ENCODE peak calls at places on chromosomes 11 and 22, in nine cellular contexts. C is sigmoid colon, N is stomach, R is A549, Z is transverse colon, B is suprapubic skin, P is SK-N-SH, E is ovary, X is upper lobe of left lung. M is an unnamed sample.
A peak's percentile ranks its signal among the peaks of the same experiment; 100 is the strongest.

GRCh38 chr11:69651834-69652620 is 11.1 kb downstream of the CCND1 start:
- DNase-seq in C (no peak), B (no peak), N (no peak), X (no peak), Z (no peak), P (no peak), E (no peak), R (no peak), M (no peak)

GRCh38 chr11:2929511-2929879 is 275 bp upstream of the PHLDA2 start:
- DNase-seq in R (peak; percentile 89), E (no peak), C (peak; percentile 72), Z (peak; percentile 88), P (peak; percentile 69), X (peak; percentile 84), B (no peak), N (peak; percentile 84), M (no peak)

GRCh38 chr11:8261921-8262551 is 1.6 kb downstream of the LMO1 start:
- DNase-seq in E (no peak), B (peak; percentile 74), Z (no peak), N (peak; percentile 21), X (peak; percentile 10), P (peak; percentile 56), R (no peak), C (peak; percentile 51), M (no peak)

GRCh38 chr11:126888126-126888712 is 112.4 kb downstream of the KIRREL3 start:
- DNase-seq in B (no peak), C (no peak), X (no peak), R (no peak), N (no peak), Z (no peak), P (no peak), E (no peak), M (no peak)

GRCh38 chr11:70545626-70545945 is 147.3 kb downstream of the CTTN start:
- DNase-seq in Z (no peak), P (no peak), N (no peak), C (no peak), E (no peak), R (no peak), X (no peak), B (no peak), M (no peak)

GRCh38 chr11:46112961-46113617 is 8.2 kb downstream of the PHF21A start:
- DNase-seq in B (no peak), X (peak; percentile 39), Z (no peak), R (peak; percentile 74), N (no peak), E (no peak), C (no peak), P (peak; percentile 64), M (no peak)

GRCh38 chr22:48491451-48491941 is 1336.2 kb downstream of the BRD1 start:
- DNase-seq in P (no peak), R (peak; percentile 30), E (no peak), C (peak; percentile 55), X (no peak), Z (no peak), B (no peak), N (no peak), M (no peak)

GRCh38 chr11:113114452-113115027 is 153.3 kb downstream of the NCAM1 start:
- DNase-seq in C (peak; percentile 71), P (peak; percentile 49), R (no peak), E (peak; percentile 64), X (peak; percentile 31), B (no peak), N (peak; percentile 80), Z (peak; percentile 27), M (no peak)

GRCh38 chr11:19664896-19665548 is 47.6 kb upstream of the NAV2 start:
- DNase-seq in X (peak; percentile 60), Z (no peak), P (no peak), E (no peak), N (no peak), C (no peak), R (no peak), B (peak; percentile 65), M (no peak)

GRCh38 chr11:1341928-1342524 is 32.6 kb upstream of the TOLLIP start:
- DNase-seq in Z (no peak), E (no peak), X (no peak), C (peak; percentile 50), P (no peak), R (peak; percentile 17), N (peak; percentile 24), B (no peak), M (no peak)

GRCh38 chr11:1340111-1340510 is 30.7 kb upstream of the TOLLIP start:
- DNase-seq in P (no peak), C (peak; percentile 55), X (no peak), N (peak; percentile 24), B (peak; percentile 59), R (no peak), E (no peak), Z (no peak), M (no peak)

GRCh38 chr11:1344056-1344635 is 34.7 kb upstream of the TOLLIP start:
- DNase-seq in C (peak; percentile 37), B (peak; percentile 68), E (no peak), X (no peak), Z (no peak), R (no peak), P (no peak), N (peak; percentile 18), M (no peak)

GRCh38 chr11:1343391-1344055 is 34.1 kb upstream of the TOLLIP start:
- DNase-seq in X (no peak), P (no peak), R (no peak), N (peak; percentile 15), Z (no peak), E (no peak), C (no peak), B (no peak), M (no peak)

GRCh38 chr11:1342946-1343345 is 33.5 kb upstream of the TOLLIP start:
- DNase-seq in X (no peak), B (no peak), C (no peak), P (no peak), E (no peak), R (no peak), Z (no peak), N (peak; percentile 15), M (no peak)
- TF ChIP-seq EP300 in X (no peak), B (no peak), C (no peak), P (no peak), E (no peak), R (no peak), Z (no peak), N (no peak), M (no peak)

DNA sequence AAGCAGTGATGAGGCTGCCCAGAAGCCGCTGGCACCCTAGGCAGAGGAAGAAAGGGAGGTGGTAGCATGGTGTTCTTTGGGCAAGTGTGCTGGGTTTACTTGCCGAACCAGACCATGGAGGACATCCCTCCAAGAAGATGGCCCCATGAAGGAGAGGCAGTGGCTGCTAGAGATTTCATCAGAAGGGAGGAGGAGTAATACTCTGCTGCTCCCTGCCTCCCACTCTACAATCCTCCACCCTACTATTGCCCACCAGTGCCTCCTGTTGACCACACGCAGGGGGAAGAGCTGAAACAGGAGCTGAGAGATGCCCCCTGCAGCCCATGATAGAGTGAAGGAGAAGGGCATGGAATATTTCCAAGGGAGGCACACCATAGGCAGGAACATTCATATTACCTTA is 51.0 kb upstream of the PRSS23 start:
- DNase-seq in C (no peak), X (no peak), N (no peak), P (no peak), Z (no peak), E (no peak), B (no peak), R (no peak), M (no peak)
- TF ChIP-seq CTCF in C (no peak), X (no peak), N (no peak), P (peak; percentile 38), Z (no peak), E (no peak), B (no peak), R (no peak), M (no peak)

GRCh38 chr11:44305643-44306468 is 4.1 kb downstream of the ALX4 start:
- DNase-seq in P (peak; percentile 62), Z (peak; percentile 20), X (no peak), E (no peak), C (no peak), R (no peak), N (peak; percentile 52), B (no peak), M (no peak)
- H3K27ac ChIP-seq in P (no peak overlapping the region), Z (no peak overlapping the region), X (no peak overlapping the region), E (no peak overlapping the region), C (no peak overlapping the region), R (peak overlapping the region; percentile 42), N (no peak overlapping the region), B (no peak overlapping the region), M (no peak overlapping the region)

DNA sequence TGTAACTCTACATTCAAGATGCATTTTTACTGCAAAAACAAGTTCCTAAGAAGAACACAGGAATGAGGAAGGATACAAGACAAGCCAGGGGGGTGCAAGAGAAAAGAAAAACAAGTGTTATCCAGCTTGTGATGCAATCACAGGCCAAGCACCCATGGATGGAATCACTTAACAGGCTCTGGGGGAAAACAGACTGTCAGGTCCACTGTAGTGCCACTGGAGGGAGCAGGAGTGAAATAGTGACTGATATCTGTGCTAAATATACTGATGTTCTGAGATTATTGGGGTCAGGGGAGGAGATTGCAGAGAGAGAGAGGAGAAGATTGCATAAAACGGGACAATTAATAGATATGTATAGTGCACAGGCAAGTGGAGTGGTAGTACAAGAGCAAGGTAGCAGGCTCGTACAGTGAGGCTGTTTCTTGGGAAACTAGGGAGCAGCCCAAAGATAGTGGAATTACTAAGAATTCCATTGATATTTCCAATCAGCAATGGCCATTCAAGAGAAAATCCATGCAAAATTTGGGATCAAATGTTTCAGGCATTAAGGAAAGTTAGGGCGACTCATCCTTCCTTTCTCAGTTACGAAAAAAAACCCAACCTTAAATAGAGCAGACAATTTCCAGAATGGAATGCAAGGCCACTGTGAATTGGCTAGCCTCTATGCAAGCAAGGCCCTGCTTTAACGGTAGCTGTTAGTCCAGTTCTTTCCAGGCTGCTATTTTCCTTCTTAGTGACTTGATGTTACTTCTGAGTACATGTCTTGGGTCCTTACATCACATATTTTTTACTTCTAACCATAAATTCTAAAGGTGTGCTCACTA is 52.2 kb upstream of the CEP126 start:
- DNase-seq in Z (peak; percentile 7), R (peak; percentile 44), E (peak; percentile 36), N (no peak), B (no peak), X (peak; percentile 38), P (peak; percentile 15), C (no peak), M (no peak)
- TF ChIP-seq EP300 in Z (no peak), R (no peak), E (no peak), N (no peak), B (no peak), X (no peak), P (no peak), C (no peak), M (no peak)

DNA sequence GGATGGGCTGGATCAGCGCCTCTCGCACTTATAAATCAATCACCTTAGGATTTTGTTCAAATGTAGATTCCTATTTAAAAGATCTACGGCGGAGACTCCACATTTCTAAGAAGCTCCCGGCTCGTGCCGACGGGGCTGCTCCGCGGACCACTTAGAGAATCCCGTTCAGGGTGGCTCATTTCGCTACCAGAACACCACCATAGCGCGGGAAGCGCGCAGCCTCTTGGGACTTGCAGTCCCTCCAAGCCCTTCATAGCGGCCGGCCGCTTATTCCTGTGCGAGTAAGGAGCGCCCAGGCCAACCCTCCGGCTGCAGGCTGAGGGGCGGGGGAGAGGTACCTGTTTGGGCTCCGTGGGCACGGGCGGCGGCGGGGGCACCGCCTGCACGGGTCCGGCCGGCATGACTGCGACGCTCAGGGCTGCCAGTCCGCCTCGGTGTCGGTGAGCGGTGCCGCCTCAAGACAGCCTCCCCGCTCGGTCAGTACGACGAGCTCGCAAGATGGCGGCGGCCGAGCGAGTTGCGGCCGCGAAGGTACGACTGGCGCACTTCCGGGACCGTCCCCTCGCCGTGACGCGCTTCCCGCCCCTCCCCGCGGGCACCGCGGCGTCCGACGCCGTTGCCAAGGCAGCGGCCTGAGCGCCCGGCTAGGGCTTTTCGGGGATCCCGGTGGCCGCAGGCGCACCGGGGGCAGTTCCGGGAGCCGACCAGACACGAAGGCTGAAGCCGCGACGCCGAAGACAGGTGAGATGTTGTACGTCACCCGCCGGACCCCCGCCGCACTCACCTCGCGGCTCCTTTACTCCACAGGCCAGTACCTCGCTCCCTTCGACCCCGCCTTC is at the start of the genes CCDC157 and SF3A1:
- DNase-seq in N (peak; percentile 88), E (peak; percentile 88), P (peak; percentile 96), B (peak; percentile 91), C (peak; percentile 94), R (peak; percentile 67), X (peak; percentile 96), Z (peak; percentile 90), M (peak; percentile 60)
- TF ChIP-seq CTCF in N (no peak), E (no peak), P (no peak), B (no peak), C (no peak), R (no peak), X (no peak), Z (no peak), M (peak; percentile 47)

M was measured in tibial nerve.